ENCODE peak calls at places on chromosomes 4 and X, in seven cellular contexts. P, G, Q, H, V, O and F are unnamed samples.

GRCh38 chr4:73976716-73977115 is 5.1 kb downstream of the PF4 start:
- DNase-seq in P (no peak), G (no peak), Q (no peak), H (no peak), V (no peak), O (peak), F (no peak)

GRCh38 chrX:45851434-45851991 is 650.8 kb upstream of the DIPK2B start:
- DNase-seq in P (no peak), G (peak), Q (no peak), H (no peak), V (peak), O (no peak), F (no peak)

GRCh38 chrX:151419748-151420147 is 22.7 kb downstream of the VMA21 start:
- DNase-seq in P (no peak), G (no peak), Q (no peak), H (no peak), V (no peak), O (no peak), F (no peak)

GRCh38 chrX:150692837-150693781 is at the start of gene MTMR1:
- DNase-seq in P (no peak), G (peak), Q (no peak), H (no peak), V (peak), O (no peak), F (peak)

GRCh38 chrX:49915352-49916222 is 6.8 kb upstream of the CLCN5 start:
- DNase-seq in P (peak), G (peak), Q (peak), H (no peak), V (peak), O (peak), F (peak)

GRCh38 chr4:77695769-77696168 is 90.1 kb downstream of the CXCL13 start:
- DNase-seq in P (no peak), G (no peak), Q (no peak), H (peak), V (no peak), O (peak), F (no peak)

GRCh38 chr4:96525901-96526300 is 686.0 kb downstream of the PDHA2 start:
- DNase-seq in P (no peak), G (no peak), Q (no peak), H (no peak), V (no peak), O (no peak), F (no peak)

GRCh38 chr4:7166286-7166685 is 26.1 kb upstream of the SORCS2 start:
- DNase-seq in P (no peak), G (no peak), Q (no peak), H (no peak), V (no peak), O (no peak), F (no peak)

GRCh38 chr4:1870328-1870577 is 940 bp upstream of the NSD2 start:
- DNase-seq in P (peak), G (peak), Q (peak), H (peak), V (peak), O (peak), F (peak)

GRCh38 chr4:33722254-33722653 is 2522.1 kb downstream of the ARAP2 start:
- DNase-seq in P (no peak), G (no peak), Q (no peak), H (no peak), V (no peak), O (peak), F (no peak)

GRCh38 chrX:154654925-154655324 is 1.5 kb upstream of the CTAG2 start:
- DNase-seq in P (no peak), G (no peak), Q (no peak), H (no peak), V (no peak), O (no peak), F (no peak)

GRCh38 chr4:84582302-84582987 is 482 bp upstream of the CDS1 start:
- DNase-seq in P (peak), G (peak), Q (no peak), H (no peak), V (peak), O (peak), F (peak)

GRCh38 chr4:108314900-108315589 is 146.3 kb upstream of the LEF1 start:
- DNase-seq in P (no peak), G (no peak), Q (no peak), H (no peak), V (no peak), O (no peak), F (no peak)

GRCh38 chr4:39422247-39422646 is 15.5 kb downstream of the KLB start:
- DNase-seq in P (no peak), G (no peak), Q (no peak), H (no peak), V (no peak), O (no peak), F (no peak)

GRCh38 chr4:144582975-144583374 is 63.0 kb upstream of the HHIP start:
- DNase-seq in P (no peak), G (no peak), Q (no peak), H (no peak), V (no peak), O (peak), F (no peak)

GRCh38 chrX:71140440-71140839 is 4.2 kb upstream of the NLGN3 start:
- DNase-seq in P (no peak), G (no peak), Q (no peak), H (no peak), V (no peak), O (no peak), F (no peak)

GRCh38 chr4:7238300-7238960 is 46.1 kb downstream of the SORCS2 start:
- DNase-seq in P (no peak), G (peak), Q (no peak), H (no peak), V (no peak), O (no peak), F (no peak)

GRCh38 chr4:156390599-156391296 is 437.1 kb upstream of the CTSO start:
- DNase-seq in P (no peak), G (no peak), Q (no peak), H (no peak), V (no peak), O (peak), F (no peak)

GRCh38 chr4:100632163-100632562 is 114.3 kb upstream of the EMCN start:
- DNase-seq in P (no peak), G (no peak), Q (no peak), H (no peak), V (peak), O (no peak), F (no peak)

GRCh38 chr4:2487632-2488031 is 18.7 kb downstream of the RNF4 start:
- DNase-seq in P (no peak), G (no peak), Q (no peak), H (no peak), V (no peak), O (no peak), F (no peak)

GRCh38 chr4:25500626-25501318 is 123.7 kb downstream of the ANAPC4 start:
- DNase-seq in P (no peak), G (no peak), Q (no peak), H (no peak), V (peak), O (no peak), F (peak)

GRCh38 chr4:187227907-187228699 is 504.4 kb upstream of the FAT1 start:
- DNase-seq in P (no peak), G (no peak), Q (no peak), H (no peak), V (no peak), O (no peak), F (no peak)

GRCh38 chrX:68261060-68261672 is 172.1 kb downstream of the OPHN1 start:
- DNase-seq in P (peak), G (no peak), Q (no peak), H (no peak), V (no peak), O (peak), F (no peak)

GRCh38 chr4:141038428-141038827 is 94.8 kb downstream of the RNF150 start:
- DNase-seq in P (no peak), G (no peak), Q (no peak), H (no peak), V (no peak), O (no peak), F (no peak)

GRCh38 chrX:101291204-101291603 is at the start of gene TAF7L:
- DNase-seq in P (no peak), G (no peak), Q (no peak), H (no peak), V (no peak), O (no peak), F (no peak)

GRCh38 chrX:121238093-121238492 is 190.7 kb downstream of the GLUD2 start:
- DNase-seq in P (no peak), G (no peak), Q (no peak), H (no peak), V (no peak), O (no peak), F (no peak)

GRCh38 chr4:72843466-72843865 is 226.1 kb downstream of the COX18 start:
- DNase-seq in P (no peak), G (no peak), Q (no peak), H (no peak), V (no peak), O (no peak), F (no peak)

GRCh38 chr4:165011403-165011802 is 20.4 kb upstream of the TRIM60 start:
- DNase-seq in P (no peak), G (no peak), Q (no peak), H (no peak), V (no peak), O (no peak), F (no peak)

GRCh38 chr4:98260047-98260578 is 1.1 kb upstream of the RAP1GDS1 start:
- DNase-seq in P (peak), G (no peak), Q (no peak), H (no peak), V (peak), O (no peak), F (peak)

GRCh38 chr4:102815981-102816380 is 11.4 kb downstream of the UBE2D3 start:
- DNase-seq in P (no peak), G (no peak), Q (no peak), H (peak), V (no peak), O (peak), F (peak)

GRCh38 chrX:134907302-134907701 is 83.5 kb upstream of the SMIM10 start:
- DNase-seq in P (no peak), G (no peak), Q (no peak), H (no peak), V (no peak), O (no peak), F (no peak)

GRCh38 chr4:152150214-152150613 is 385.7 kb downstream of the FBXW7 start:
- DNase-seq in P (no peak), G (no peak), Q (no peak), H (no peak), V (no peak), O (no peak), F (no peak)

GRCh38 chrX:12819231-12819630 is 28.0 kb downstream of the PRPS2 start:
- DNase-seq in P (no peak), G (no peak), Q (no peak), H (no peak), V (no peak), O (peak), F (no peak)

GRCh38 chr4:27270435-27270834 is 409.8 kb downstream of the STIM2 start:
- DNase-seq in P (no peak), G (no peak), Q (no peak), H (no peak), V (peak), O (no peak), F (no peak)